ENCODE peak calls at places on chromosomes 5 and 9, in five cellular contexts. V is GM13976; Q is HFFc6; M is prostate gland; P is CD4-positive, alpha-beta T cell. H is an unnamed sample.

GRCh38 chr5:157994271-157994691 is 135.3 kb upstream of the CLINT1 start:
- DNase-seq in V (no peak), Q (no peak), M (no peak), P (no peak), H (no peak)

GRCh38 chr9:34996181-34996904 is 6.8 kb downstream of the DNAJB5 start:
- DNase-seq in V (peak), Q (no peak), M (no peak), P (no peak), H (no peak)

GRCh38 chr9:2709645-2710101 is 7.6 kb upstream of the KCNV2 start:
- DNase-seq in V (no peak), Q (no peak), M (no peak), P (no peak), H (no peak)

GRCh38 chr5:20335978-20336377 is 348.0 kb upstream of the CDH18 start:
- DNase-seq in V (no peak), Q (no peak), M (no peak), P (no peak), H (no peak)

GRCh38 chr9:104177003-104177611 is 83.0 kb downstream of the SMC2 start:
- DNase-seq in V (no peak), Q (no peak), M (no peak), P (no peak), H (no peak)

GRCh38 chr9:70080481-70081119 is 37.0 kb downstream of the MAMDC2 start:
- DNase-seq in V (no peak), Q (peak), M (no peak), P (no peak), H (no peak)

GRCh38 chr5:125446986-125447385 is 700.5 kb upstream of the ZNF608 start:
- DNase-seq in V (no peak), Q (peak), M (no peak), P (no peak), H (no peak)

GRCh38 chr9:123299558-123300126 is 31.3 kb upstream of the STRBP start:
- DNase-seq in V (no peak), Q (no peak), M (no peak), P (no peak), H (no peak)

GRCh38 chr5:180792287-180792964 is 10.2 kb downstream of the MGAT1 start:
- DNase-seq in V (no peak), Q (no peak), M (no peak), P (no peak), H (no peak)

GRCh38 chr9:108225371-108225905 is 630.3 kb downstream of the ACTL7B start:
- DNase-seq in V (no peak), Q (no peak), M (no peak), P (no peak), H (no peak)

GRCh38 chr5:167870055-167870454 is 421.4 kb upstream of the WWC1 start:
- DNase-seq in V (no peak), Q (no peak), M (no peak), P (no peak), H (no peak)

GRCh38 chr9:133101356-133102189 is 19.5 kb downstream of the RALGDS start:
- DNase-seq in V (peak), Q (no peak), M (no peak), P (no peak), H (no peak)

GRCh38 chr9:96061293-96061987 is 185.9 kb downstream of the ERCC6L2 start:
- DNase-seq in V (no peak), Q (peak), M (peak), P (peak), H (peak)

GRCh38 chr9:137370865-137371520 is 52.0 kb downstream of the EXD3 start:
- DNase-seq in V (no peak), Q (no peak), M (no peak), P (no peak), H (no peak)

GRCh38 chr5:158468444-158468843 is 609.5 kb upstream of the CLINT1 start:
- DNase-seq in V (no peak), Q (no peak), M (no peak), P (no peak), H (no peak)

GRCh38 chr9:78393932-78394331 is 97.0 kb downstream of the PSAT1 start:
- DNase-seq in V (no peak), Q (no peak), M (no peak), P (no peak), H (no peak)

GRCh38 chr9:121336705-121337104 is 33.3 kb downstream of the STOM start:
- DNase-seq in V (no peak), Q (no peak), M (no peak), P (no peak), H (no peak)

GRCh38 chr5:76849767-76850291 is at the start of gene S100Z:
- DNase-seq in V (no peak), Q (no peak), M (no peak), P (peak), H (peak)

GRCh38 chr9:72217306-72217842 is 68.1 kb downstream of the GDA start:
- DNase-seq in V (no peak), Q (no peak), M (no peak), P (no peak), H (no peak)

GRCh38 chr5:112604741-112605390 is 132.8 kb upstream of the APC start:
- DNase-seq in V (peak), Q (no peak), M (no peak), P (no peak), H (no peak)

GRCh38 chr9:27599102-27599501 is 25.8 kb upstream of the C9orf72 start:
- DNase-seq in V (no peak), Q (no peak), M (no peak), P (no peak), H (peak)

GRCh38 chr9:101791938-101792337 is 53.5 kb upstream of the GRIN3A start:
- DNase-seq in V (no peak), Q (no peak), M (peak), P (no peak), H (no peak)

GRCh38 chr9:70120834-70121510 is 77.3 kb downstream of the MAMDC2 start:
- DNase-seq in V (no peak), Q (peak), M (no peak), P (no peak), H (no peak)

GRCh38 chr9:137045294-137046093 is 483 bp downstream of the NPDC1 start:
- DNase-seq in V (no peak), Q (peak), M (no peak), P (no peak), H (no peak)

GRCh38 chr9:86355814-86356213 is 1.6 kb upstream of the TUT7 start:
- DNase-seq in V (no peak), Q (no peak), M (peak), P (no peak), H (no peak)

GRCh38 chr9:37996050-37996811 is 72.8 kb downstream of the SHB start:
- DNase-seq in V (no peak), Q (no peak), M (no peak), P (no peak), H (no peak)

GRCh38 chr9:37992924-37993349 is 76.1 kb downstream of the SHB start:
- DNase-seq in V (no peak), Q (no peak), M (no peak), P (no peak), H (peak)

GRCh38 chr9:37996812-37997202 is 72.2 kb downstream of the SHB start:
- DNase-seq in V (no peak), Q (no peak), M (no peak), P (no peak), H (no peak)

GRCh38 chr9:37995348-37995737 is 73.7 kb downstream of the SHB start:
- DNase-seq in V (no peak), Q (no peak), M (no peak), P (no peak), H (no peak)

DNA sequence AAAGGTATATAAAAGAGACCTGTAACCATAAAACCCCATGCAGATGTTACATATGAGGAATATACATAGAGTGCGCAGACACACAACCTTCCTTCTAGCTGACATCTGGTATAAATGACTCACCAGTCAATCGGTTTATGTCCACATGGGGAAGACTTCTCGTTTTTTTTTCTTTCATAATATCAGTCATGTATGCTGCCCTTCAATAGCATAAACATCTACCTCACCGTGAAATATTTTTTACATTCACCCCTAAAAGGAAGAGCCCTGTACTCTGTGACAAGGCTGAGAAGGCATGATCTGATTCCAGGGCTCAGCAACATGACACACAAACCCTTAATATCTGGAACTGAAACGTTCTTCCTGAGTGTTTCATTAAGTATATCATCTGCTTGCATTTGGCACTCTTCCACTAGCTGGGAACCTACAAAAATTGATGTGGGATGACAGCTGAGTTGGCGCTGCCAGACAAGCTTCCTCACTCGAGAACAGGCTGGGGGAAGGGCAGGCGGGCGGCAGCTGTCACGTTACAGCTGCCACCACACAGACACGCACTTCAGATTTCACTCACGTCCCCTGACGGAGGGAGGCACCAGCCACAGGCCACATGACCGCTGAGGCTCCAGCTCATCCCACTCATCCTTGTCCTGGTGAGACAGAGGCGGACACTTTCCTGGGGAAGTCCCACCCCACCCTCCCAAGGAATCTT is 74.2 kb downstream of the SHB start:
- DNase-seq in V (peak), Q (peak), M (peak), P (no peak), H (peak)
- TF ChIP-seq CTCF in V (no peak), Q (peak), M (no peak), P (no peak), H (no peak)

DNA sequence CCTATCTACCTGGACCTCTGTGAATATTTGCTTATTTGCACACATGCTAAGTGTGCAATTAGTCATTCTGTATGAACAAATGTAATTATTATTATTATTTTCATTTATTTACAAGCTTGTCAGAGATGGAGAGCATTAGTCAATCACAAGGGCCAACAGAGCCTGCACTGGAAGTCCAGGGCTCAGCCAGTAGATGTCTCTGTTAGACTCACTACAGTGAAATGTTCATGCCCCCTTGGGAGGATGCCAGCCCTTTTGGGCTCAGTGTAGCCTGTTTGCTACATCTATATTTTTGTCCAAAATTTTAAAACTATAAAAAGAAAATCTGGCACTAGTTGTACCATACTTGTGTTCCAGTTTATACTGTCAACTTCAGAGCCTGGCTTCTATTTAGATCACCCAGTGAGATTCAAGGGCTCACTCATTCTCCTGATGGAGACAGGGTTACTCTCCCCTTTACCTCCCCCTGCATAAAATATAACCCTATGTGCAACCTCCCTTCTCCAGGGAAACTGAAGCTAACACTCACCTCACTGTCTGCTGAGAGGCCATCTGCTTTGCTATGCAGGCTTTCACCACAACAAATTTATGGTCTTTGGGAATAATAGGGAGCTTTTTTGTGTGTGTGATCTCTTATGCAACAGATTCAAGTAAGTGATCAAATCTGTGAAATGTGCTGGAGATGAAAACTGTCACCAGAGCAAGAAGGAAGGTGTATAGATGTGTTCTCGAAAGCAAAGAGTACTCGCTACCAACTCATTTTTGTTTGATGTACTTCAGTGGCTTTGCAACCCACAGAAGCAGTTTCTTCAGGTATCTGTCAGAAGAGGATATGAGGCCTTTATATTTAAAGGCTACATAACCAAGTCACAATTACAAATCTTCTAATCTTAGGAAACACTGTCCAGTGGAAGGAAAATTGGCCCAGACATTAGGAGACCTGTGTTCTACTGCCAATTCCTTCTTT is 99.9 kb upstream of the TLE4 start:
- DNase-seq in V (no peak), Q (peak), M (peak), P (peak), H (no peak)
- TF ChIP-seq CTCF in V (peak), Q (peak), M (peak), P (peak), H (no peak)

DNA sequence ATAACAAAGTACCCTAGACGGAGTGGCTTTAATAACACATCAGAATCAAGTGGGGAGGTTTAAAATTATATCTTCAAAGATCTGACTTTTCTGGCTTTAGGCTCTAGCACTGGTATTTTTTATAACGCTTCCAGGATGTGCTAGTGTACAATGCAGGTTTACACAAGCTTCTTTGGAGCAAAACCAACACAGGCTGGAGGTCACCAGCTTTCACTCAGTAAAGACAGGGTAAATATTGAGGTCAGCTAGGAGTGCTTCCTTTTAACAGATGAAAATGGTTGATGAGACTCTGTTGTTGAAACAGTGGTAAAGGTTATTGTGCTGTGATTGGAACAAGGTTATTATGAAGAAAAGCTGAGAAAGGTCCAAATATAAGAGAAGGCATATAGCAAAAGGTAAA is 414.2 kb downstream of the TAF11L14 start:
- DNase-seq in V (no peak), Q (no peak), M (no peak), P (no peak), H (no peak)
- TF ChIP-seq CTCF in V (no peak), Q (no peak), M (no peak), P (no peak), H (no peak)

DNA sequence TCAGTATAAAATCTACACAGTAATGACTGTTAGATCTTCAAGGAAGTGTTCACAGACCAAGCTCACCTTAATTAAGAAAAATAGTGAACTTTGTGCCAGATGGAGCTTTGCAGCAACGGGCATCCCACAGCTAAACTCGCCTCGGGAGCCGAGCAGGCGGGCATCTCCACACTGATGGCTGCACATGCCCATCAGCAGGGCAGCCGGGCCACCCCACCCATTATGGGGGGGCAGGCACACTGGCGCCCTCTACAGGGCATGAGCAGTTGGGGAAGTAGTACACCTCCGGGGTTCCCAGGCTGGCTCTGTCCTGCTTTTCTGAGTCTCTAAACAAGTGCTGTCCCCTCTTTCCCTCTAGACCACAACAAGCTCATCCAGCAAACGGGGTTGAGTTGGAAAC is 21.6 kb downstream of the ANKS6 start:
- DNase-seq in V (peak), Q (no peak), M (no peak), P (no peak), H (no peak)
- TF ChIP-seq CTCF in V (peak), Q (peak), M (no peak), P (peak), H (peak)

DNA sequence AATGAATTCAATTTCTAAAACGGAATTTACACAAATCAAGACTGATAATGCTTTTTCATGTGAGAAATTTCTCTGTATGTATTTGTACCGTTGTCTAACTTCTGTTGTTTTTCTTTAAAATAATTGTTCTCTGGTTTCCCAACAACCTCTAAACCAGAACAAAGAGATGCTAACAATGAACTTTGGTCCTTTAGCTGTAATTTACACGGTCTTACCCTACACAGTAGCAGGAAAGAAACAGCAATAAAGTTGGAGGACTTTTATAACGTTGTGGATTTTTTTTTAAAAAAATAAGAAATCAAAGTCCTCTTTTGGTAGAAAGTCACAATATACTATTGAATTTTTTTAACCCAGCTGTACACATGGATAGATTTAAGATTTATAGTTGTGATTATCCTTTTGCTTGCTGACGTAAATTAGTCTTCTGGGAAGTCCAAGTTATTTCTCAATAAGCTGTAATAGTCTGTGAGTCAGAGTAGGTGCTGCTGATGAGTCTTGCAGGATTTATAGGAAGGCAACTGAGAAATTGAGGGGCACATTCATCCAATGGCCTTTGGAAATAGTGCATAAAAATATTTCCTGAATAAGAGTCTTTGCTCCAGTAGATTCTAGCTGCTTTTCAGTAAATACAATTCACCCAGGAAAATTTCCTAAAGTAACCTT is 76.8 kb upstream of the PCSK1 start:
- DNase-seq in V (no peak), Q (peak), M (no peak), P (no peak), H (no peak)
- TF ChIP-seq CTCF in V (no peak), Q (no peak), M (no peak), P (no peak), H (no peak)

GRCh38 chr5:64768358-64769312 is at the start of the genes CWC27 and SREK1IP1:
- DNase-seq in V (peak), Q (peak), M (peak), P (peak), H (peak)
- TF ChIP-seq CTCF in V (no peak), Q (peak), M (peak), P (no peak), H (no peak)

GRCh38 chr9:109335929-109336328 is 15.1 kb upstream of the EPB41L4B start:
- DNase-seq in V (no peak), Q (no peak), M (no peak), P (no peak), H (no peak)

GRCh38 chr9:109335121-109335520 is 14.3 kb upstream of the EPB41L4B start:
- DNase-seq in V (no peak), Q (no peak), M (no peak), P (no peak), H (no peak)

GRCh38 chr9:109341561-109341960 is 20.7 kb upstream of the EPB41L4B start:
- DNase-seq in V (no peak), Q (no peak), M (no peak), P (no peak), H (no peak)

GRCh38 chr9:109331353-109331752 is 10.5 kb upstream of the EPB41L4B start:
- DNase-seq in V (no peak), Q (no peak), M (peak), P (no peak), H (no peak)

GRCh38 chr9:109336409-109336808 is 15.6 kb upstream of the EPB41L4B start:
- DNase-seq in V (no peak), Q (no peak), M (no peak), P (no peak), H (no peak)
- TF ChIP-seq CTCF in V (no peak), Q (no peak), M (no peak), P (no peak), H (no peak)

H was measured in CD14-positive monocyte.